ENCODE peak calls at places on chromosomes 1 and 21, in nine cellular contexts. K, A, Q, O, J, E, V, U and X are unnamed samples.
A peak's percentile ranks its signal among the peaks of the same experiment; 100 is the strongest.

GRCh38 chr1:225881081-225882007 is 836 bp downstream of the TMEM63A start:
- DNase-seq in A (peak; percentile 26), J (peak; percentile 28), E (no peak), U (peak; percentile 41), K (peak; percentile 35), Q (peak; percentile 48), V (peak; percentile 83), O (peak; percentile 19), X (no peak)

GRCh38 chr1:231690072-231690471 is 63.5 kb downstream of the DISC1 start:
- DNase-seq in E (no peak), J (no peak), V (no peak), Q (peak; percentile 4), A (no peak), O (peak; percentile 23), U (no peak), K (no peak), X (peak; percentile 64)

GRCh38 chr21:38267991-38268858 is 11.4 kb downstream of the KCNJ15 start:
- DNase-seq in Q (no peak), V (no peak), A (no peak), E (no peak), K (no peak), O (peak; percentile 41), U (no peak), J (peak; percentile 76), X (peak; percentile 29)

GRCh38 chr1:41513388-41513745 is 28.9 kb upstream of the EDN2 start:
- DNase-seq in E (no peak), U (peak; percentile 63), A (no peak), J (no peak), Q (peak; percentile 53), O (no peak), K (no peak), V (peak; percentile 86), X (no peak)

GRCh38 chr1:165143437-165144065 is 213.0 kb downstream of the LMX1A start:
- DNase-seq in A (no peak), Q (peak; percentile 22), O (no peak), U (no peak), K (no peak), J (peak; percentile 9), E (no peak), V (peak; percentile 82), X (peak; percentile 86)

GRCh38 chr1:99599678-99600175 is 46.2 kb upstream of the PALMD start:
- DNase-seq in E (no peak), K (peak; percentile 99), J (peak; percentile 57), U (no peak), Q (no peak), V (peak; percentile 41), A (peak; percentile 99), O (peak; percentile 97), X (no peak)

GRCh38 chr1:39566441-39567137 is 10.0 kb downstream of the PABPC4 start:
- DNase-seq in Q (no peak), O (no peak), A (no peak), V (no peak), K (no peak), J (no peak), U (no peak), E (no peak), X (no peak)

GRCh38 chr21:25934771-25935224 is 200.0 kb downstream of the GABPA start:
- DNase-seq in U (no peak), V (no peak), E (no peak), O (peak; percentile 97), K (peak; percentile 98), Q (no peak), A (peak; percentile 98), J (peak; percentile 94), X (no peak)

GRCh38 chr1:192386051-192386650 is 69.4 kb downstream of the RGS21 start:
- DNase-seq in V (no peak), Q (no peak), U (no peak), J (no peak), E (no peak), K (no peak), A (no peak), O (no peak), X (no peak)

GRCh38 chr1:41416552-41417334 is 55.5 kb downstream of the FOXO6 start:
- DNase-seq in U (peak; percentile 90), E (peak; percentile 66), O (peak; percentile 71), Q (peak; percentile 86), A (peak; percentile 42), J (peak; percentile 50), K (peak; percentile 62), V (peak; percentile 93), X (peak; percentile 83)

GRCh38 chr1:31633117-31633516 is 11.6 kb downstream of the PEF1 start:
- DNase-seq in V (peak; percentile 90), Q (peak; percentile 39), U (no peak), E (no peak), J (no peak), O (no peak), A (no peak), K (no peak), X (peak; percentile 71)

GRCh38 chr1:59156526-59157196 is 140.2 kb upstream of the FGGY start:
- DNase-seq in J (no peak), E (peak; percentile 17), Q (peak; percentile 76), O (peak; percentile 26), U (no peak), A (peak; percentile 57), V (peak; percentile 60), K (peak; percentile 73), X (no peak)

GRCh38 chr1:39852876-39853275 is 30.4 kb downstream of the TRIT1 start:
- DNase-seq in J (no peak), K (no peak), V (no peak), U (no peak), Q (no peak), O (no peak), E (no peak), A (no peak), X (no peak)

GRCh38 chr1:155277070-155277895 is at the start of gene HCN3:
- DNase-seq in A (peak; percentile 76), V (peak; percentile 100), Q (peak; percentile 100), E (peak; percentile 98), U (peak; percentile 98), K (peak; percentile 85), J (peak; percentile 90), O (peak; percentile 97), X (peak; percentile 98)

GRCh38 chr1:208033236-208033635 is 122.3 kb upstream of the CD34 start:
- DNase-seq in K (no peak), U (no peak), O (no peak), E (no peak), Q (no peak), J (no peak), V (no peak), A (no peak), X (no peak)

GRCh38 chr1:182111496-182111895 is 50.0 kb upstream of the ZNF648 start:
- DNase-seq in K (no peak), V (no peak), O (no peak), Q (no peak), J (no peak), A (no peak), E (no peak), U (no peak), X (no peak)

GRCh38 chr1:917076-917459 is 6.7 kb upstream of the SAMD11 start:
- DNase-seq in Q (no peak), V (no peak), U (peak; percentile 70), A (no peak), E (no peak), J (no peak), O (no peak), K (no peak), X (no peak)

GRCh38 chr1:57966751-57967406 is 543.0 kb upstream of the DAB1 start:
- DNase-seq in U (no peak), J (peak; percentile 58), V (peak; percentile 92), A (peak; percentile 15), K (peak; percentile 23), E (peak; percentile 15), Q (peak; percentile 73), O (no peak), X (peak; percentile 64)

GRCh38 chr1:153790282-153790995 is 15.2 kb downstream of the SLC27A3 start:
- DNase-seq in A (peak; percentile 60), O (peak; percentile 85), J (no peak), Q (no peak), K (peak; percentile 65), U (no peak), V (no peak), E (no peak), X (no peak)

GRCh38 chr1:73044241-73044640 is 761.9 kb upstream of the NEGR1 start:
- DNase-seq in A (no peak), U (no peak), E (no peak), V (no peak), Q (no peak), O (no peak), K (peak; percentile 1), J (no peak), X (no peak)

GRCh38 chr1:55362558-55362957 is 147.4 kb upstream of the USP24 start:
- DNase-seq in V (no peak), O (peak; percentile 56), U (no peak), E (no peak), J (peak; percentile 35), K (peak; percentile 85), Q (no peak), A (peak; percentile 85), X (no peak)
- H3K9ac ChIP-seq in V (no peak overlapping the region), O (no peak overlapping the region), U (no peak overlapping the region), E (no peak overlapping the region), J (no peak overlapping the region), K (no peak overlapping the region), Q (no peak overlapping the region), A (no peak overlapping the region), X (no peak overlapping the region)

GRCh38 chr1:156795787-156796186 is 20.9 kb downstream of the SH2D2A start:
- DNase-seq in A (peak; percentile 85), K (peak; percentile 89), Q (no peak), U (no peak), E (no peak), J (no peak), O (no peak), V (no peak), X (no peak)
- H3K36me3 ChIP-seq in A (peaks cover 60% of the 10 kb centered on the region), K (peaks cover 14% of the 10 kb centered on the region), Q (peaks cover 19% of the 10 kb centered on the region), U (peaks cover 88% of the 10 kb centered on the region), E (peaks cover 99% of the 10 kb centered on the region), J (peaks cover 47% of the 10 kb centered on the region), O (peaks cover 47% of the 10 kb centered on the region), V (peaks cover 91% of the 10 kb centered on the region), X (peaks cover 53% of the 10 kb centered on the region)

DNA sequence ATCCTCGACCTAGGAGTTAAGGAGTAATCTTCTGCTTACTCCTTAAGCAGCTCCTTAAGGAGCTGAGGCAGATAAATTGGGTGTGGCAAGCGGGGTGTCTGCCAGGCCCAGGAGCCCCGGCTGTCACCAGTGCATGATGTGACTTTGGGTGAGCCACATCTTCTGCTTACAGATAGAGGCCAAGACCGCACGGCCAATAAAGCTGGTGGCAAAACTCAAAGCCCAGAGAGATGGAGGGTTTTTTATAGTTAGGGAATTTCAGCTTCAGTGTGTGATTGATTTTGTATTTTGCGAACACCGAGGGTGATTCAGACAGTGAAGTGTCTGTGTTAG is 9.8 kb downstream of the MX2 start:
- DNase-seq in E (no peak), A (no peak), U (no peak), J (no peak), O (no peak), V (no peak), K (no peak), Q (no peak), X (no peak)
- H3K9ac ChIP-seq in E (no peak overlapping the region), A (no peak overlapping the region), U (no peak overlapping the region), J (no peak overlapping the region), O (no peak overlapping the region), V (no peak overlapping the region), K (no peak overlapping the region), Q (no peak overlapping the region), X (no peak overlapping the region)

DNA sequence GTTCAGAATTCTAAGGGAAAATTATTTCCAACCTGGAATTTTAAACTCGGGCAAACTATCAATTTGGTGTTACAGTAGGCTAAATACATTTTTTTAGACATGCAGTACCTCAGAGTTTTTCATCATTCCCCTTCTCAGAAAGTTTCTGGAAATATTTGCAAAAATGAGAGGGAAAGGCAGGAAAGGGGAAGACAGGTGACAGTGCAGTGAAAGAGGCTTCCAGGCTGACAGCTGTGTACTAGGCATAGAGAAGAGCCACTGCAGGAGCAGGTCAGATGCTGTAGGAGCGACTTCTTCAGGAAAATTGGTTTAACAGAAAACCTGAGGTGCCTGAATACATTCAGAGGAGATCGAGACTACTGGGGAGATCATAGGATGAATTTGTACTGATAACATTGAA is 19.9 kb downstream of the CERS2 start:
- DNase-seq in E (no peak), U (no peak), A (no peak), K (no peak), V (no peak), J (no peak), O (no peak), Q (no peak), X (no peak)
- H3K36me3 ChIP-seq in E (peaks cover 95% of the 10 kb centered on the region), U (peaks cover 58% of the 10 kb centered on the region), A (peaks cover 33% of the 10 kb centered on the region), K (peaks cover 9% of the 10 kb centered on the region), V (peaks cover 71% of the 10 kb centered on the region), J (peaks cover 35% of the 10 kb centered on the region), O (peaks cover 22% of the 10 kb centered on the region), Q (peaks cover 12% of the 10 kb centered on the region), X (peaks cover 48% of the 10 kb centered on the region)